ENCODE peak calls at places on chromosomes 2 and 18, in five cellular contexts. One of them, this sample, is unnamed. For H3K4me1, the result is how much of the 10 kb centered on the place peaks cover.

GRCh38 chr2:68253211-68254068 is 1.1 kb upstream of the PPP3R1 start:
- DNase-seq in esophagus muscularis mucosa: no peak
- DNase-seq in spleen: no peak
- DNase-seq in endothelial cell of umbilical vein: peak
- DNase-seq in stomach: no peak
- DNase-seq in this sample: peak

GRCh38 chr2:109532728-109533076 is 81.1 kb downstream of the SEPTIN10 start:
- DNase-seq in esophagus muscularis mucosa: no peak
- DNase-seq in spleen: peak
- DNase-seq in endothelial cell of umbilical vein: no peak
- DNase-seq in stomach: peak
- DNase-seq in this sample: no peak

GRCh38 chr2:157871415-157871814 is 4.7 kb downstream of the ACVR1 start:
- DNase-seq in esophagus muscularis mucosa: no peak
- DNase-seq in spleen: no peak
- DNase-seq in endothelial cell of umbilical vein: no peak
- DNase-seq in stomach: no peak
- DNase-seq in this sample: no peak

GRCh38 chr2:239310401-239311061 is 90.3 kb downstream of the HDAC4 start:
- DNase-seq in esophagus muscularis mucosa: no peak
- DNase-seq in spleen: peak
- DNase-seq in endothelial cell of umbilical vein: no peak
- DNase-seq in stomach: peak
- DNase-seq in this sample: peak

GRCh38 chr18:63590368-63590767 is 3.2 kb downstream of the SERPINB13 start:
- DNase-seq in esophagus muscularis mucosa: no peak
- DNase-seq in spleen: no peak
- DNase-seq in endothelial cell of umbilical vein: no peak
- DNase-seq in stomach: no peak
- DNase-seq in this sample: no peak

GRCh38 chr2:190354003-190354690 is 10.8 kb downstream of the INPP1 start:
- DNase-seq in esophagus muscularis mucosa: no peak
- DNase-seq in spleen: no peak
- DNase-seq in endothelial cell of umbilical vein: no peak
- DNase-seq in stomach: no peak
- DNase-seq in this sample: no peak

GRCh38 chr2:127007652-127008051 is 99.3 kb downstream of the BIN1 start:
- DNase-seq in esophagus muscularis mucosa: no peak
- DNase-seq in spleen: no peak
- DNase-seq in endothelial cell of umbilical vein: no peak
- DNase-seq in stomach: no peak
- DNase-seq in this sample: no peak

GRCh38 chr18:11908182-11909080 is at the start of gene MPPE1:
- DNase-seq in esophagus muscularis mucosa: peak
- DNase-seq in spleen: peak
- DNase-seq in endothelial cell of umbilical vein: peak
- DNase-seq in stomach: peak
- DNase-seq in this sample: peak

GRCh38 chr2:149527998-149528775 is 59.4 kb downstream of the MMADHC start:
- DNase-seq in esophagus muscularis mucosa: no peak
- DNase-seq in spleen: no peak
- DNase-seq in endothelial cell of umbilical vein: no peak
- DNase-seq in stomach: no peak
- DNase-seq in this sample: no peak

GRCh38 chr18:32139835-32140283 is 48.2 kb downstream of the RNF138 start:
- DNase-seq in esophagus muscularis mucosa: no peak
- DNase-seq in spleen: no peak
- DNase-seq in endothelial cell of umbilical vein: no peak
- DNase-seq in stomach: no peak
- DNase-seq in this sample: no peak

GRCh38 chr2:5696351-5696740 is 4.2 kb downstream of the SOX11 start:
- DNase-seq in esophagus muscularis mucosa: peak
- DNase-seq in spleen: no peak
- DNase-seq in endothelial cell of umbilical vein: no peak
- DNase-seq in stomach: no peak
- DNase-seq in this sample: no peak

GRCh38 chr2:239590995-239591915 is 190.4 kb upstream of the HDAC4 start:
- DNase-seq in esophagus muscularis mucosa: no peak
- DNase-seq in spleen: peak
- DNase-seq in endothelial cell of umbilical vein: no peak
- DNase-seq in stomach: no peak
- DNase-seq in this sample: no peak

GRCh38 chr2:866887-867286 is 83.8 kb upstream of the SNTG2 start:
- DNase-seq in esophagus muscularis mucosa: no peak
- DNase-seq in spleen: no peak
- DNase-seq in endothelial cell of umbilical vein: no peak
- DNase-seq in stomach: no peak
- DNase-seq in this sample: no peak

GRCh38 chr18:62249478-62250097 is 62.5 kb downstream of the RELCH start:
- DNase-seq in esophagus muscularis mucosa: no peak
- DNase-seq in spleen: peak
- DNase-seq in endothelial cell of umbilical vein: peak
- DNase-seq in stomach: peak
- DNase-seq in this sample: peak

GRCh38 chr2:71851094-71851755 is 296.4 kb downstream of the CYP26B1 start:
- DNase-seq in esophagus muscularis mucosa: no peak
- DNase-seq in spleen: no peak
- DNase-seq in endothelial cell of umbilical vein: no peak
- DNase-seq in stomach: no peak
- DNase-seq in this sample: no peak

DNA sequence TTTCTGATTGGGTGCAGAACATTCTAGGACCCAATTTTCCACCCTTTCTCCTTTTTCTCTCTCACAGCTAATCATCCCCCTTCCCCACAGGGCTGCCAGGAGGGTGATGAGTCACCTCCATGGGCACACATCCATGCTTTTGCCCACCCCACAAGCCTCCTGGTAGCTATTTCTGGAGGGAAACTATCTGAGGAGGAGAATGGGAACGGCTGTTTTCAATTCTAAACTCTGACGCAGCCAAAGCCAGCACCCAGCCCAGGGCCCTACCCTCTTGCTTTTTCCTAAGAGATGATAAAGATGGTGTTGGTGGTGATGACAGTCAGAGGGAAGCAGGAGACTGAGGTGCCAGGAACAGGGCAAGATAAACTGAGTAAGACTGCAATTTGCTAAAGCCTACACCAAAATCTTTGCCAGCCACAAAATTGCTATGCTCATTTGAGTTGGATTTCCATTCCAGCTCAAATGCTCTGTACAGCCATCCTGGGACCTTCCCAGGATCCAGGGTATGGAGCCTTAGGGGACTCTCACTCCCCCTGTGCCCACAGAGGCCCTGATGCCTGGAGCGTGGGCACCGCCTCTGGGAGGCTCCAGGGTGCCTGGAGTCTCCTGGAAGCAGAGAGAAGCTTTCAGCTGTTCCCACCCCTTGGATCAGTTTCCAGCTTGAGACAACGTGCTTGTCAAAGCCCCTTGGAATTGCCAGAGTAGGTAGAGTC is 62.0 kb upstream of the FZD7 start:
- DNase-seq in esophagus muscularis mucosa: no peak
- DNase-seq in spleen: no peak
- DNase-seq in endothelial cell of umbilical vein: no peak
- DNase-seq in stomach: no peak
- DNase-seq in this sample: no peak
- TF ChIP-seq POLR2AphosphoS5 in esophagus muscularis mucosa: no peak
- TF ChIP-seq POLR2AphosphoS5 in spleen: no peak
- TF ChIP-seq POLR2AphosphoS5 in endothelial cell of umbilical vein: no peak
- TF ChIP-seq POLR2AphosphoS5 in stomach: no peak
- TF ChIP-seq POLR2AphosphoS5 in this sample: no peak

DNA sequence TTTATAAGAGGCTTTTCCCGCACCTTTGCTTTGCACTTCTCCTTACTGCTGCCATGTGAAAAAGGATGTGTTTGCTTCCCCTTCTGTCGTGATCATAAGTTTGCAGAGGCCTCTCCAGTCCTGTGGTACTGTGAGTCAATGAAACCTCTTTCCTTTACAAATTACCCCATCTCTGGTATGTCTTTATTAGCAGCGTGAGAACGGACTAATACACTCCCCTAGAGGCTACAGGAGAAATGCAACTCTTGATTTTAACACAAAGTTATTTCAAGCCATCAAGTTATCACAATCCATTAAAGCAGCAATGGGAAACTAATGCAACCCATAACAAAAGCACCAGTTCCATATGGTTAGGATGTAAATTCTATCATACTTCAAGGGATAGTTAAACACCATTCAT is 1378.8 kb upstream of the DDX18 start:
- DNase-seq in esophagus muscularis mucosa: no peak
- DNase-seq in spleen: no peak
- DNase-seq in endothelial cell of umbilical vein: no peak
- DNase-seq in stomach: no peak
- DNase-seq in this sample: no peak
- TF ChIP-seq CTCF in esophagus muscularis mucosa: no peak
- TF ChIP-seq CTCF in spleen: no peak
- TF ChIP-seq CTCF in endothelial cell of umbilical vein: no peak
- TF ChIP-seq CTCF in stomach: no peak
- TF ChIP-seq CTCF in this sample: no peak

DNA sequence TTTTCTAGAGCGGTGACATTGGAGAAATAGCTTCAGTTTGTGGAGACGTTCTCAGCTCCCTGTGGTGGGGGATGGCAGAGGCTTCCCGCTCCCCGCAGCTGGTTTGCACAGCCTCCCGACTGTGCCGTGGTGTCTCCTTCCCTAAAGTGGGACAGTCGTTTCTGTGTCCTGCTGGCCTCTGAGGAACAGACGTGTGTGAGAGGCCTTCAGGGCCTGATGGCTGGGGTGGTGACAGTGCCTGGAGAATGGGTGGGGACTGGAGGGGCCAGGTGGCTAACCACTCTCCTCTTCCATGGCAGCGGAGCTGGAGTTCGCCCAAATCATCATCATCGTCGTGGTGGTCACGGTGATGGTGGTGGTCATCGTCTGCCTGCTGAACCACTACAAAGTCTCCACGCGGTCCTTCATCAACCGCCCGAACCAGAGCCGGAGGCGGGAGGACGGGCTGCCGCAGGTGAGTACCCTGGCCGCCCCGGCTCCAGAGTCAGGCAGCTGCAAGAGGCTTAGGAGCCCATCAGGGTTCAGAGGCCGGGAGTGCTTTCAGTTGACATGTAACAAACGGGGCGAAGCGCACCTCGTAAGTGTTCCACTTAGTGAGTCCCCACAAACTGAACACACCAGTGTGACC is 105.4 kb downstream of the FAM210A start:
- DNase-seq in esophagus muscularis mucosa: no peak
- DNase-seq in spleen: peak
- DNase-seq in endothelial cell of umbilical vein: no peak
- DNase-seq in stomach: no peak
- DNase-seq in this sample: no peak
- H3K4me1 ChIP-seq in esophagus muscularis mucosa: under half
- H3K4me1 ChIP-seq in spleen: under half
- H3K4me1 ChIP-seq in endothelial cell of umbilical vein: under half
- H3K4me1 ChIP-seq in stomach: under half
- H3K4me1 ChIP-seq in this sample: under half

DNA sequence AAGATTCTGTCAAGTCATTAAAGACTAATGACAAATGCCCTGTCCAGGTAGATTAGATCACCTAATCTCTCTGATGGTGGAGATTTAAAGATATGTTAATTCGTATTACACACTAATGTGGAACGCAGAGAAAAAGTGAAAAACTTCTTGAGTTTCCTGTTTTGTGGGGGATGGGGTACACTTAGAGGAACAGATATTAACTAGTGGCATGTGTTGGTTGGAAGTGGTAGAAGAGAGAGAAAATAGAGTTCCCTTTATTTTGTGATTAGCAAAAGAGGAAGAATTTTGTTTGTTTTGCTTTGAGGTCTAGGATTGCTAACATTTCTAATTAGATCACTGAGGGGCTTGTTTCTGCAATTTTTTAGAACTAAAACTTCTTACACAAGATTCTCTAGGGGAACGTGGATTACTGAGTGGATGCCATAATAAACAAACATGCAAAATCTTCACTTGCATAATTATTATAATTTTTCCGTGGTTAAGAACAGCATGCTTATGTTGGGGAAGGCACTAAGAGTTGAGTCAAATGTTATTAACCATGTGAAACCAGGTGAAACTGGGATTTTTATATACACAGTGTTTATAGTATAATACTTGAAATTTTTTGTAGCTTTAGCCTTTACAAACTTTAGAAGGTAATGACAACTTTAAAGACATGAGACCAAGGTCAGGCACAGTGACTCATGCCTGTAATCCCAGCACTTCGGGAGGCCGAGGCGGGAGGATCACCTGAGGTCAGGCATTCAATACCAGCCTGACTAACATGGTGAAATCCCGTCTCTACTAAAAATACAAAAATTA is 97.4 kb upstream of the STK17B start:
- DNase-seq in esophagus muscularis mucosa: no peak
- DNase-seq in spleen: no peak
- DNase-seq in endothelial cell of umbilical vein: no peak
- DNase-seq in stomach: no peak
- DNase-seq in this sample: peak
- TF ChIP-seq POLR2AphosphoS5 in esophagus muscularis mucosa: no peak
- TF ChIP-seq POLR2AphosphoS5 in spleen: no peak
- TF ChIP-seq POLR2AphosphoS5 in endothelial cell of umbilical vein: no peak
- TF ChIP-seq POLR2AphosphoS5 in stomach: no peak
- TF ChIP-seq POLR2AphosphoS5 in this sample: no peak

GRCh38 chr2:144152817-144153271 is 367.1 kb downstream of the ZEB2 start:
- DNase-seq in esophagus muscularis mucosa: no peak
- DNase-seq in spleen: no peak
- DNase-seq in endothelial cell of umbilical vein: peak
- DNase-seq in stomach: no peak
- DNase-seq in this sample: no peak
- TF ChIP-seq CTCF in esophagus muscularis mucosa: no peak
- TF ChIP-seq CTCF in spleen: no peak
- TF ChIP-seq CTCF in endothelial cell of umbilical vein: no peak
- TF ChIP-seq CTCF in stomach: no peak
- TF ChIP-seq CTCF in this sample: no peak

DNA sequence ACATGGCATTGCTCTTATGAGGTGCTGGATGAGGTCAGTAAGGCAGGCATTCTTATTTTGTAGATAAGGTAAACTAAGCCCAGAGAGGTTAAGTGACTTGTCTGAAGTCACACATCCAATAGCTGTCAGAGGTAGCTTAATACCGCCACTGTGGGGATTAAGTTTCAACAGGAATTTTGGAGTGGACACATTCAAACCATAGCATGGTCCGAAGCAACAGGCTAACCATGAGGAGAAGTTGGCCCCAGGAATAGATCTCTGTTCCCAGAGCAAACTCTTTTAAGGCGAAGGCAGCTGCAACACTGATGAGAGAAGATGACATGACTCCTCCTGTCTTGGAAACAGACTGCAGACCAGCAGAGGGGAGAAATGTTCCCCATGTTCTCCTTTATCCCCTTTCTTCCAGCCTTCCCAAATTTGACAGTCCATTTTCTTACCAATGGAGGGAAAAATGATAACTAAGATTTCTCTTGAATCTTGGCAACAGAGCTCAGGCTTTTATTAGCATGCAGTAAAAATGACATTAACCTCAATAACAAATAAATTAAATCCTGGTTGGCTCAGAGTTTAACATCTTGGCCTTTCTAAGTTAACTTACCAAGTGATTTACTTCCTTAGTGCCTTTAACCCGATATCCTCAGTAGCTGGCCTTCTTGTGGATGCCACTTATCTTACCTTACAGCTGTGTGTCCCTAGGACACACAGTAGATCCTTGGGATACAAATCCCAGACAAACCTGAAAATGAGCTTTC is 67.9 kb upstream of the STPG4 start:
- DNase-seq in esophagus muscularis mucosa: no peak
- DNase-seq in spleen: no peak
- DNase-seq in endothelial cell of umbilical vein: no peak
- DNase-seq in stomach: no peak
- DNase-seq in this sample: no peak
- H3K4me1 ChIP-seq in esophagus muscularis mucosa: under half
- H3K4me1 ChIP-seq in spleen: under half
- H3K4me1 ChIP-seq in endothelial cell of umbilical vein: under half
- H3K4me1 ChIP-seq in stomach: under half
- H3K4me1 ChIP-seq in this sample: under half